ENCODE peak calls at places on chromosomes 16 and 17, in five cellular contexts. One of them, this sample, is unnamed.

GRCh38 chr17:43171761-43172487 is 910 bp downstream of the NBR1 start:
- DNase-seq in NCI-H774: no peak
- DNase-seq in lower leg skin: no peak
- DNase-seq in lung microvascular endothelial cell: peak; percentile 59
- DNase-seq in brain microvascular endothelial cell: peak; percentile 77
- DNase-seq in this sample: peak; percentile 91

GRCh38 chr17:57442914-57443571 is 186.7 kb downstream of the MSI2 start:
- DNase-seq in brain microvascular endothelial cell: no peak
- DNase-seq in lung microvascular endothelial cell: peak; percentile 38
- DNase-seq in lower leg skin: no peak
- DNase-seq in NCI-H774: no peak
- DNase-seq in this sample: peak; percentile 66

GRCh38 chr16:3819741-3820724 is 60.5 kb downstream of the CREBBP start:
- DNase-seq in NCI-H774: peak; percentile 90
- DNase-seq in lower leg skin: no peak
- DNase-seq in lung microvascular endothelial cell: peak; percentile 97
- DNase-seq in brain microvascular endothelial cell: peak; percentile 95
- DNase-seq in this sample: peak; percentile 97

GRCh38 chr17:64262422-64263260 is at the start of gene TEX2:
- DNase-seq in lung microvascular endothelial cell: peak; percentile 47
- DNase-seq in NCI-H774: peak; percentile 51
- DNase-seq in lower leg skin: peak; percentile 93
- DNase-seq in brain microvascular endothelial cell: no peak
- DNase-seq in this sample: peak; percentile 36

GRCh38 chr17:80981062-80981902 is 10.4 kb upstream of the CHMP6 start:
- DNase-seq in lung microvascular endothelial cell: peak; percentile 37
- DNase-seq in brain microvascular endothelial cell: no peak
- DNase-seq in NCI-H774: no peak
- DNase-seq in lower leg skin: no peak
- DNase-seq in this sample: peak; percentile 19

GRCh38 chr17:36657763-36658490 is 56.5 kb downstream of the MRM1 start:
- DNase-seq in NCI-H774: peak; percentile 56
- DNase-seq in lower leg skin: no peak
- DNase-seq in lung microvascular endothelial cell: no peak
- DNase-seq in brain microvascular endothelial cell: no peak
- DNase-seq in this sample: no peak

GRCh38 chr17:20307325-20307910 is 159.9 kb downstream of the LGALS9B start:
- DNase-seq in brain microvascular endothelial cell: no peak
- DNase-seq in lung microvascular endothelial cell: no peak
- DNase-seq in NCI-H774: no peak
- DNase-seq in lower leg skin: no peak
- DNase-seq in this sample: no peak

GRCh38 chr17:44115585-44116415 is 7.6 kb downstream of the HDAC5 start:
- DNase-seq in lung microvascular endothelial cell: peak; percentile 67
- DNase-seq in NCI-H774: peak; percentile 5
- DNase-seq in brain microvascular endothelial cell: no peak
- DNase-seq in lower leg skin: no peak
- DNase-seq in this sample: peak; percentile 58

GRCh38 chr16:76277099-76278030 is at the start of gene CNTNAP4:
- DNase-seq in brain microvascular endothelial cell: no peak
- DNase-seq in NCI-H774: no peak
- DNase-seq in lung microvascular endothelial cell: no peak
- DNase-seq in lower leg skin: peak; percentile 86
- DNase-seq in this sample: no peak

GRCh38 chr16:9797306-9797705 is 384.9 kb downstream of the GRIN2A start:
- DNase-seq in brain microvascular endothelial cell: peak; percentile 68
- DNase-seq in lower leg skin: no peak
- DNase-seq in NCI-H774: no peak
- DNase-seq in lung microvascular endothelial cell: no peak
- DNase-seq in this sample: peak; percentile 20

GRCh38 chr16:87897563-87898505 is 28.5 kb upstream of the SLC7A5 start:
- DNase-seq in lower leg skin: no peak
- DNase-seq in NCI-H774: no peak
- DNase-seq in brain microvascular endothelial cell: no peak
- DNase-seq in lung microvascular endothelial cell: no peak
- DNase-seq in this sample: no peak

GRCh38 chr17:63809970-63810369 is 17.3 kb upstream of the PSMC5 start:
- DNase-seq in lower leg skin: no peak
- DNase-seq in brain microvascular endothelial cell: no peak
- DNase-seq in lung microvascular endothelial cell: no peak
- DNase-seq in NCI-H774: no peak
- DNase-seq in this sample: no peak

GRCh38 chr17:46053911-46054534 is 55.0 kb downstream of the STH start:
- DNase-seq in brain microvascular endothelial cell: peak; percentile 49
- DNase-seq in NCI-H774: no peak
- DNase-seq in lower leg skin: no peak
- DNase-seq in lung microvascular endothelial cell: no peak
- DNase-seq in this sample: no peak

This sample was measured in dermis microvascular lymphatic vessel endothelial cell.